ENCODE peak calls at places on chromosomes 4 and X, in nine cellular contexts. P is tibial artery; B is NCI-H1417; L is K562; X is cardiac fibroblast; I is lower lobe of right lung; G is GM04504; A is stimulated activated CD8-positive, alpha-beta memory T cell treated with anti-CD3 and anti-CD28 coated beads, Interleukin-15, amount 100 ng/mL, for 4 hours; C is psoas muscle. O is an unnamed sample.

GRCh38 chr4:159075531-159075932 is 27.3 kb upstream of the RAPGEF2 start:
- DNase-seq in P (no peak), B (no peak), L (no peak), X (peak), I (no peak), G (peak), A (no peak), C (no peak), O (no peak)

GRCh38 chr4:4690854-4691253 is 149.0 kb upstream of the STX18 start:
- DNase-seq in P (no peak), B (no peak), L (no peak), X (no peak), I (no peak), G (no peak), A (no peak), C (no peak), O (no peak)

GRCh38 chr4:88204882-88205281 is 46.4 kb upstream of the ABCG2 start:
- DNase-seq in P (no peak), B (no peak), L (no peak), X (no peak), I (no peak), G (no peak), A (no peak), C (no peak), O (no peak)

GRCh38 chrX:150092549-150092948 is 154.3 kb upstream of the EOLA2 start:
- DNase-seq in P (no peak), B (peak), L (no peak), X (no peak), I (no peak), G (no peak), A (no peak), C (no peak), O (no peak)

GRCh38 chr4:6692379-6692778 is 1.3 kb upstream of the S100P start:
- DNase-seq in P (no peak), B (no peak), L (no peak), X (no peak), I (no peak), G (no peak), A (no peak), C (no peak), O (no peak)

GRCh38 chr4:165194368-165194767 is 13.0 kb upstream of the KLHL2 start:
- DNase-seq in P (no peak), B (no peak), L (no peak), X (no peak), I (no peak), G (no peak), A (no peak), C (no peak), O (no peak)

GRCh38 chrX:150568320-150569154 is at the start of gene MTM1:
- DNase-seq in P (peak), B (peak), L (peak), X (peak), I (peak), G (peak), A (peak), C (peak), O (peak)

GRCh38 chr4:16582526-16582925 is 315.9 kb downstream of the LDB2 start:
- DNase-seq in P (no peak), B (no peak), L (peak), X (no peak), I (no peak), G (no peak), A (no peak), C (no peak), O (no peak)

GRCh38 chr4:159071178-159071968 is 31.5 kb upstream of the RAPGEF2 start:
- DNase-seq in P (no peak), B (no peak), L (no peak), X (peak), I (no peak), G (no peak), A (no peak), C (no peak), O (no peak)